ENCODE peak calls at places on chromosomes 2 and 18, in four cellular contexts. One of them, this sample, is unnamed.

GRCh38 chr2:28326469-28326805 is 66.2 kb upstream of the FOSL2 start:
- DNase-seq in adrenal gland: no peak
- DNase-seq in DND-41: no peak
- DNase-seq in fibroblast of lung: no peak
- DNase-seq in this sample: no peak

GRCh38 chr2:124027182-124027581 is 2.1 kb downstream of the CNTNAP5 start:
- DNase-seq in fibroblast of lung: peak; percentile 30
- DNase-seq in adrenal gland: peak; percentile 22
- DNase-seq in DND-41: peak; percentile 8
- DNase-seq in this sample: peak; percentile 67

GRCh38 chr2:238528953-238529781 is 102.4 kb downstream of the ASB1 start:
- DNase-seq in adrenal gland: no peak
- DNase-seq in DND-41: no peak
- DNase-seq in fibroblast of lung: peak; percentile 68
- DNase-seq in this sample: no peak

GRCh38 chr2:184154438-184154837 is 443.9 kb upstream of the ZNF804A start:
- DNase-seq in fibroblast of lung: peak; percentile 62
- DNase-seq in DND-41: no peak
- DNase-seq in adrenal gland: no peak
- DNase-seq in this sample: no peak

GRCh38 chr2:68709421-68709911 is 25.1 kb upstream of the ARHGAP25 start:
- DNase-seq in fibroblast of lung: peak; percentile 41
- DNase-seq in adrenal gland: no peak
- DNase-seq in DND-41: peak; percentile 61
- DNase-seq in this sample: peak; percentile 53

GRCh38 chr2:64592994-64593655 is 60.6 kb downstream of the SERTAD2 start:
- DNase-seq in DND-41: no peak
- DNase-seq in adrenal gland: no peak
- DNase-seq in fibroblast of lung: no peak
- DNase-seq in this sample: no peak

GRCh38 chr2:195488567-195488966 is 168.5 kb upstream of the SLC39A10 start:
- DNase-seq in DND-41: no peak
- DNase-seq in fibroblast of lung: no peak
- DNase-seq in adrenal gland: no peak
- DNase-seq in this sample: no peak

GRCh38 chr2:121200419-121201315 is 84.3 kb downstream of the TFCP2L1 start:
- DNase-seq in fibroblast of lung: no peak
- DNase-seq in DND-41: no peak
- DNase-seq in adrenal gland: no peak
- DNase-seq in this sample: no peak

GRCh38 chr2:42886921-42887320 is 94.5 kb upstream of the HAAO start:
- DNase-seq in fibroblast of lung: peak; percentile 71
- DNase-seq in DND-41: no peak
- DNase-seq in adrenal gland: no peak
- DNase-seq in this sample: no peak

DNA sequence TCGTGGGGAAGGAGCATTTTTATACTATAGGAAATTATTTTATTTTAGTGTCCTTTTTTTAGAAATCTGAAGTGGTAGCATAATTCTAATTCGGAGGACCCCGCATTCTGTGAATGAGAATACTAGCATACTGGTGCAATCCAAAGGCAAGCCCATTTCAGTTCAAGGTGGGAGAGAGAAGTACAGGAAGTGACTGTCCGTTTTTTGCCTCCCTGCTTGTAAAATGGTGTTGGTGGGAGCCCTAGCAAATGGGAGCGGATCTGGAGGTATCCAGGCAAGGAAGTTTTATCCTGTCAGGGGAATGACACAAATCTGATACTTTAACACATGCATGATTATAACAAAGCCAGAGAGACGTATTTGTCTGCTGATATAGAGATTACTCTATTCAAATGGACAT is 141.7 kb downstream of the ESCO1 start:
- DNase-seq in fibroblast of lung: no peak
- DNase-seq in adrenal gland: no peak
- DNase-seq in DND-41: no peak
- DNase-seq in this sample: no peak
- H3K4me3 ChIP-seq in fibroblast of lung: no peak overlapping the region
- H3K4me3 ChIP-seq in adrenal gland: no peak overlapping the region
- H3K4me3 ChIP-seq in DND-41: no peak overlapping the region
- H3K4me3 ChIP-seq in this sample: no peak overlapping the region

DNA sequence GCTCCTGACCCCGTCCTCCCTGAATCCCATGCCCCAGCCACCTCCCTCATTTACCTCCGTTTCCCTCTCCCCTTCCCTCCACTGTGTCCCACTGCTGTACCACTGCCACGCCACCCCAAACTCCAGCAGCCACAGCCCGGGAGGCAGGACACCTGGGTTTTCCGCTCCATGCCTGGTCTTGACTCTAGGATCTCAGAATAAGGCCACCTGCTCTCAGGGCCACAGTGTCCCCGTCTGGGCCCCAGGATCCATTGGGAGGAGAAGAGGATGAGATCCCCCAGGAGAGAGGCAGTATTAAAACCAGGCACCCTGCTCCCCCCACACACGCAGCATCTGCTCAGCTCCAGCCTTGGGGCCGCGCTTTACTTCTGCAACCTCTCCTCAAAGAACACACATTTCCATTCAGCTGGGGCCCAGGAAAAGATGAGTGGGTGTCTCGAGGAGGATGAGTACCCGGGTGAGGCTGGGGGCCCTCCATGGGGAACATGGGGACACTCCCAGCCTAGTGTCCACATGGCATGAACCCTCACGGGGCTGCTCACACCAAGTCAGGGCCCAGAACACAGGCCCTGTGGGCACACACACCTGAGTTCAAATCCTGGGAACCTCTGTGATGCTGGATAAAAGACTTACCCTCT is 32.8 kb upstream of the TNS1 start:
- DNase-seq in adrenal gland: no peak
- DNase-seq in DND-41: no peak
- DNase-seq in fibroblast of lung: no peak
- DNase-seq in this sample: no peak
- H3K4me1 ChIP-seq in adrenal gland: no peaks in the 10 kb centered on the region
- H3K4me1 ChIP-seq in DND-41: peaks cover 4% of the 10 kb centered on the region
- H3K4me1 ChIP-seq in fibroblast of lung: no peaks in the 10 kb centered on the region
- H3K4me1 ChIP-seq in this sample: no peaks in the 10 kb centered on the region

DNA sequence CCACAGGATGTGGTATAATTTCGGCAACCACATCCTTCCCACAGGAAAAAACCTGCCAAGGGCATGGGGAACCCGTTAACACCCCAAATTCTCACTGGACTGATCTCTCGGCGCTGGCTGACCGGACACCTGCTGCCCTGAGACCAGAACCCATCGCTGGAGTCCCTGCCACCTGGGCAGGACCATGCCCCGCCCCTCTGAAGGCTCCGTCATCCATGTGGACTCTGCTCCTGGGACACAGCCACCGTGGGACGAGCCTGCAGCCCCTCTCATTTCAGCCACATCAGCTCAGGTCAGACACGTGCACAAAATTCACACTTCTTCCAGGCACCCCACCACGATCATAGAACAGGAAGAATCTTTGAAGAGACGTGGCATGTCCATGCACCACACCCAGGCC is 108.2 kb downstream of the ZNF516 start:
- DNase-seq in fibroblast of lung: no peak
- DNase-seq in adrenal gland: no peak
- DNase-seq in DND-41: peak; percentile 80
- DNase-seq in this sample: no peak
- H3K27ac ChIP-seq in fibroblast of lung: no peak overlapping the region
- H3K27ac ChIP-seq in adrenal gland: no peak overlapping the region
- H3K27ac ChIP-seq in DND-41: peak overlapping the region; percentile 96
- H3K27ac ChIP-seq in this sample: no peak overlapping the region

DNA sequence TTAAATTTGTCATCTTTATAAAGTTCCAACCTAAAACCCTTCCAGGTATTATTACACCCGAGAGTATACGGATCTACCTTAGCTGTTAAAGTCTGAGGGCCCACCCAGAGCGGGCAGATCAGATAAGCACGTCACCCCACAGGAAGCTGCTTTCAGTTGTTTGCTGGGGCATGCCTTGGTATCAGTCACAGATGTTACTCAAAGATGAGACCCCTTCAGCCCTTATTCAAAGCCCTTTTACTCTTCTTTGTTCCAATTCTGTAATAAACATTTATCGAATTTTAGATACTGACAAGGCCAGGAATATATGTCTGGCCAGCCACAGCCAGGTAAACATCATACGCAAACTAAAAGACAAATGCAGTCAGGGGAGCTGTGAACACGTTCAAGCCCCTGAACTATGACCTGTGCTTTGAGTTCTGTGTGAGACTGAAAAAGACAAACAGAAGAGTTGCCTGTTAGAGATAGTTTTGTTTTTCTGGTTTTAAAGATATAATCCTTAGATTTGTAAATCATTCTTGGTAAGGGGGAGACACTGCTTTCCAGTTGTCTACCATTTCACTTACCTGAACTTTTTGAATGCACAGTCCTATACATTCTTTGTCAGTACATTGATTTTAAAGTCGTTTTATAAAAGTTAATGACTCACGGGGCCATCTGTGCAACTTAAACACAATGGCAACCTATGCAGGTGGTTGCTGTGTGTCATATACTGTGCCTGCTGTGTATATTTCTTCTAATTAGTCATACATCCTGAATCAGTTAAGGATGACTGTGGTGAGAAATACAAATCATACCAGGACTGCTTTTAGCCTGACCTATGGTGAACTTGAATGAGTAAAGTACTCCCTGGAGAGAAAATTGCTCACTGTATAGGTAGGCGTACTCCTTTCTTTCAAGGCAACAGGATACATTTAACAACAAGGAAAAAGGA is 100.5 kb upstream of the ITPRID2 start:
- DNase-seq in adrenal gland: no peak
- DNase-seq in DND-41: peak; percentile 70
- DNase-seq in fibroblast of lung: peak; percentile 100
- DNase-seq in this sample: peak; percentile 28
- H3K4me3 ChIP-seq in adrenal gland: no peak overlapping the region
- H3K4me3 ChIP-seq in DND-41: no peak overlapping the region
- H3K4me3 ChIP-seq in fibroblast of lung: no peak overlapping the region
- H3K4me3 ChIP-seq in this sample: no peak overlapping the region

GRCh38 chr2:187442378-187442777 is 5.7 kb downstream of the CALCRL start:
- DNase-seq in adrenal gland: no peak
- DNase-seq in fibroblast of lung: no peak
- DNase-seq in DND-41: no peak
- DNase-seq in this sample: no peak
- H3K4me1 ChIP-seq in adrenal gland: no peaks in the 10 kb centered on the region
- H3K4me1 ChIP-seq in fibroblast of lung: no peaks in the 10 kb centered on the region
- H3K4me1 ChIP-seq in DND-41: no peaks in the 10 kb centered on the region
- H3K4me1 ChIP-seq in this sample: no peaks in the 10 kb centered on the region

This sample was measured in SJCRH30.